ENCODE peak calls at places on chromosomes 4 and X, in nine cellular contexts. One of them, this sample, is unnamed.

GRCh38 chr4:15665738-15666365 is 10.7 kb upstream of the FBXL5 start:
- DNase-seq in NT2/D1: no peak
- DNase-seq in T-helper 1 cell: no peak
- DNase-seq in activated CD4-positive, alpha-beta T cell treated with anti-CD3 and anti-CD28 coated beads, Interleukin-2, amount 10 ng/mL, durations not matched to agents 7 days and 5 days: no peak
- DNase-seq in tibial artery: no peak
- DNase-seq in lower leg skin: no peak
- DNase-seq in EH: peak; percentile 37
- DNase-seq in stimulated activated naive CD4-positive, alpha-beta T cell: no peak
- DNase-seq in brain microvascular endothelial cell: no peak
- DNase-seq in this sample: no peak

GRCh38 chrX:139851730-139852129 is 81.1 kb downstream of the ATP11C start:
- DNase-seq in tibial artery: no peak
- DNase-seq in EH: peak; percentile 93
- DNase-seq in NT2/D1: no peak
- DNase-seq in T-helper 1 cell: no peak
- DNase-seq in activated CD4-positive, alpha-beta T cell treated with anti-CD3 and anti-CD28 coated beads, Interleukin-2, amount 10 ng/mL, durations not matched to agents 7 days and 5 days: no peak
- DNase-seq in stimulated activated naive CD4-positive, alpha-beta T cell: no peak
- DNase-seq in brain microvascular endothelial cell: peak; percentile 27
- DNase-seq in lower leg skin: no peak
- DNase-seq in this sample: no peak

GRCh38 chr4:166594326-166594946 is 639.9 kb downstream of the SPOCK3 start:
- DNase-seq in EH: peak; percentile 63
- DNase-seq in NT2/D1: peak; percentile 38
- DNase-seq in brain microvascular endothelial cell: peak; percentile 49
- DNase-seq in tibial artery: no peak
- DNase-seq in stimulated activated naive CD4-positive, alpha-beta T cell: no peak
- DNase-seq in T-helper 1 cell: no peak
- DNase-seq in lower leg skin: no peak
- DNase-seq in activated CD4-positive, alpha-beta T cell treated with anti-CD3 and anti-CD28 coated beads, Interleukin-2, amount 10 ng/mL, durations not matched to agents 7 days and 5 days: no peak
- DNase-seq in this sample: no peak

GRCh38 chr4:186936496-186937375 is 213.1 kb upstream of the FAT1 start:
- DNase-seq in stimulated activated naive CD4-positive, alpha-beta T cell: no peak
- DNase-seq in T-helper 1 cell: no peak
- DNase-seq in activated CD4-positive, alpha-beta T cell treated with anti-CD3 and anti-CD28 coated beads, Interleukin-2, amount 10 ng/mL, durations not matched to agents 7 days and 5 days: no peak
- DNase-seq in brain microvascular endothelial cell: peak; percentile 77
- DNase-seq in NT2/D1: no peak
- DNase-seq in lower leg skin: no peak
- DNase-seq in tibial artery: no peak
- DNase-seq in EH: peak; percentile 93
- DNase-seq in this sample: no peak

GRCh38 chrX:123215397-123216089 is 31.5 kb downstream of the GRIA3 start:
- DNase-seq in activated CD4-positive, alpha-beta T cell treated with anti-CD3 and anti-CD28 coated beads, Interleukin-2, amount 10 ng/mL, durations not matched to agents 7 days and 5 days: no peak
- DNase-seq in T-helper 1 cell: no peak
- DNase-seq in stimulated activated naive CD4-positive, alpha-beta T cell: no peak
- DNase-seq in brain microvascular endothelial cell: no peak
- DNase-seq in tibial artery: no peak
- DNase-seq in NT2/D1: no peak
- DNase-seq in lower leg skin: no peak
- DNase-seq in EH: peak; percentile 16
- DNase-seq in this sample: peak; percentile 32

GRCh38 chrX:150935466-150935865 is 37.0 kb upstream of the CD99L2 start:
- DNase-seq in T-helper 1 cell: no peak
- DNase-seq in stimulated activated naive CD4-positive, alpha-beta T cell: no peak
- DNase-seq in NT2/D1: no peak
- DNase-seq in brain microvascular endothelial cell: no peak
- DNase-seq in activated CD4-positive, alpha-beta T cell treated with anti-CD3 and anti-CD28 coated beads, Interleukin-2, amount 10 ng/mL, durations not matched to agents 7 days and 5 days: no peak
- DNase-seq in EH: peak; percentile 78
- DNase-seq in lower leg skin: no peak
- DNase-seq in tibial artery: no peak
- DNase-seq in this sample: no peak

GRCh38 chr4:55424791-55425190 is 29.0 kb downstream of the TMEM165 start:
- DNase-seq in stimulated activated naive CD4-positive, alpha-beta T cell: no peak
- DNase-seq in T-helper 1 cell: no peak
- DNase-seq in activated CD4-positive, alpha-beta T cell treated with anti-CD3 and anti-CD28 coated beads, Interleukin-2, amount 10 ng/mL, durations not matched to agents 7 days and 5 days: no peak
- DNase-seq in NT2/D1: no peak
- DNase-seq in lower leg skin: no peak
- DNase-seq in brain microvascular endothelial cell: no peak
- DNase-seq in tibial artery: no peak
- DNase-seq in EH: no peak
- DNase-seq in this sample: no peak

GRCh38 chr4:20418865-20419451 is 167.3 kb downstream of the SLIT2 start:
- DNase-seq in activated CD4-positive, alpha-beta T cell treated with anti-CD3 and anti-CD28 coated beads, Interleukin-2, amount 10 ng/mL, durations not matched to agents 7 days and 5 days: peak; percentile 33
- DNase-seq in T-helper 1 cell: no peak
- DNase-seq in NT2/D1: no peak
- DNase-seq in EH: peak; percentile 76
- DNase-seq in stimulated activated naive CD4-positive, alpha-beta T cell: peak; percentile 7
- DNase-seq in tibial artery: no peak
- DNase-seq in lower leg skin: no peak
- DNase-seq in brain microvascular endothelial cell: peak; percentile 36
- DNase-seq in this sample: no peak

GRCh38 chr4:157992038-157992706 is 180.7 kb downstream of the GASK1B start:
- DNase-seq in tibial artery: no peak
- DNase-seq in stimulated activated naive CD4-positive, alpha-beta T cell: peak; percentile 9
- DNase-seq in lower leg skin: peak; percentile 64
- DNase-seq in NT2/D1: peak; percentile 38
- DNase-seq in T-helper 1 cell: peak; percentile 8
- DNase-seq in activated CD4-positive, alpha-beta T cell treated with anti-CD3 and anti-CD28 coated beads, Interleukin-2, amount 10 ng/mL, durations not matched to agents 7 days and 5 days: peak; percentile 51
- DNase-seq in brain microvascular endothelial cell: peak; percentile 75
- DNase-seq in EH: peak; percentile 72
- DNase-seq in this sample: no peak

GRCh38 chr4:5839751-5840674 is 52.9 kb downstream of the CRMP1 start:
- DNase-seq in brain microvascular endothelial cell: no peak
- DNase-seq in EH: no peak
- DNase-seq in stimulated activated naive CD4-positive, alpha-beta T cell: no peak
- DNase-seq in activated CD4-positive, alpha-beta T cell treated with anti-CD3 and anti-CD28 coated beads, Interleukin-2, amount 10 ng/mL, durations not matched to agents 7 days and 5 days: no peak
- DNase-seq in T-helper 1 cell: no peak
- DNase-seq in tibial artery: no peak
- DNase-seq in NT2/D1: no peak
- DNase-seq in lower leg skin: no peak
- DNase-seq in this sample: peak; percentile 77

GRCh38 chr4:94806376-94806775 is 48.6 kb downstream of the BMPR1B start:
- DNase-seq in EH: no peak
- DNase-seq in tibial artery: no peak
- DNase-seq in T-helper 1 cell: no peak
- DNase-seq in activated CD4-positive, alpha-beta T cell treated with anti-CD3 and anti-CD28 coated beads, Interleukin-2, amount 10 ng/mL, durations not matched to agents 7 days and 5 days: no peak
- DNase-seq in brain microvascular endothelial cell: no peak
- DNase-seq in stimulated activated naive CD4-positive, alpha-beta T cell: no peak
- DNase-seq in NT2/D1: no peak
- DNase-seq in lower leg skin: no peak
- DNase-seq in this sample: no peak

GRCh38 chr4:24137963-24138601 is 248.2 kb upstream of the PPARGC1A start:
- DNase-seq in NT2/D1: no peak
- DNase-seq in activated CD4-positive, alpha-beta T cell treated with anti-CD3 and anti-CD28 coated beads, Interleukin-2, amount 10 ng/mL, durations not matched to agents 7 days and 5 days: no peak
- DNase-seq in lower leg skin: no peak
- DNase-seq in T-helper 1 cell: no peak
- DNase-seq in EH: no peak
- DNase-seq in tibial artery: no peak
- DNase-seq in brain microvascular endothelial cell: no peak
- DNase-seq in stimulated activated naive CD4-positive, alpha-beta T cell: no peak
- DNase-seq in this sample: no peak

GRCh38 chr4:186236126-186236525 is 8.8 kb downstream of the KLKB1 start:
- DNase-seq in NT2/D1: no peak
- DNase-seq in lower leg skin: no peak
- DNase-seq in stimulated activated naive CD4-positive, alpha-beta T cell: no peak
- DNase-seq in activated CD4-positive, alpha-beta T cell treated with anti-CD3 and anti-CD28 coated beads, Interleukin-2, amount 10 ng/mL, durations not matched to agents 7 days and 5 days: no peak
- DNase-seq in EH: no peak
- DNase-seq in brain microvascular endothelial cell: no peak
- DNase-seq in T-helper 1 cell: no peak
- DNase-seq in tibial artery: no peak
- DNase-seq in this sample: no peak

GRCh38 chr4:98151145-98151929 is 8.1 kb upstream of the STPG2 start:
- DNase-seq in lower leg skin: no peak
- DNase-seq in T-helper 1 cell: no peak
- DNase-seq in activated CD4-positive, alpha-beta T cell treated with anti-CD3 and anti-CD28 coated beads, Interleukin-2, amount 10 ng/mL, durations not matched to agents 7 days and 5 days: no peak
- DNase-seq in EH: no peak
- DNase-seq in NT2/D1: no peak
- DNase-seq in stimulated activated naive CD4-positive, alpha-beta T cell: no peak
- DNase-seq in brain microvascular endothelial cell: no peak
- DNase-seq in tibial artery: no peak
- DNase-seq in this sample: no peak

GRCh38 chr4:152729466-152729865 is 49.7 kb upstream of the TMEM154 start:
- DNase-seq in lower leg skin: no peak
- DNase-seq in NT2/D1: no peak
- DNase-seq in activated CD4-positive, alpha-beta T cell treated with anti-CD3 and anti-CD28 coated beads, Interleukin-2, amount 10 ng/mL, durations not matched to agents 7 days and 5 days: no peak
- DNase-seq in T-helper 1 cell: no peak
- DNase-seq in stimulated activated naive CD4-positive, alpha-beta T cell: no peak
- DNase-seq in tibial artery: no peak
- DNase-seq in EH: peak; percentile 68
- DNase-seq in brain microvascular endothelial cell: no peak
- DNase-seq in this sample: no peak

GRCh38 chr4:145177906-145178538 is 2.4 kb downstream of the OTUD4 start:
- DNase-seq in T-helper 1 cell: no peak
- DNase-seq in lower leg skin: no peak
- DNase-seq in brain microvascular endothelial cell: no peak
- DNase-seq in stimulated activated naive CD4-positive, alpha-beta T cell: no peak
- DNase-seq in EH: peak; percentile 27
- DNase-seq in tibial artery: no peak
- DNase-seq in activated CD4-positive, alpha-beta T cell treated with anti-CD3 and anti-CD28 coated beads, Interleukin-2, amount 10 ng/mL, durations not matched to agents 7 days and 5 days: no peak
- DNase-seq in NT2/D1: no peak
- DNase-seq in this sample: no peak

GRCh38 chrX:16145656-16146055 is 21.6 kb upstream of the MAGEB17 start:
- DNase-seq in EH: no peak
- DNase-seq in stimulated activated naive CD4-positive, alpha-beta T cell: no peak
- DNase-seq in NT2/D1: no peak
- DNase-seq in lower leg skin: no peak
- DNase-seq in tibial artery: no peak
- DNase-seq in T-helper 1 cell: no peak
- DNase-seq in activated CD4-positive, alpha-beta T cell treated with anti-CD3 and anti-CD28 coated beads, Interleukin-2, amount 10 ng/mL, durations not matched to agents 7 days and 5 days: no peak
- DNase-seq in brain microvascular endothelial cell: no peak
- DNase-seq in this sample: no peak

GRCh38 chr4:76429636-76430035 is 5.4 kb upstream of the SHROOM3 start:
- DNase-seq in lower leg skin: no peak
- DNase-seq in activated CD4-positive, alpha-beta T cell treated with anti-CD3 and anti-CD28 coated beads, Interleukin-2, amount 10 ng/mL, durations not matched to agents 7 days and 5 days: no peak
- DNase-seq in brain microvascular endothelial cell: no peak
- DNase-seq in tibial artery: no peak
- DNase-seq in NT2/D1: no peak
- DNase-seq in stimulated activated naive CD4-positive, alpha-beta T cell: no peak
- DNase-seq in T-helper 1 cell: no peak
- DNase-seq in EH: no peak
- DNase-seq in this sample: no peak

GRCh38 chr4:168886361-168886760 is 123.7 kb downstream of the CBR4 start:
- DNase-seq in activated CD4-positive, alpha-beta T cell treated with anti-CD3 and anti-CD28 coated beads, Interleukin-2, amount 10 ng/mL, durations not matched to agents 7 days and 5 days: no peak
- DNase-seq in EH: peak; percentile 92
- DNase-seq in tibial artery: no peak
- DNase-seq in lower leg skin: no peak
- DNase-seq in stimulated activated naive CD4-positive, alpha-beta T cell: no peak
- DNase-seq in NT2/D1: no peak
- DNase-seq in brain microvascular endothelial cell: peak; percentile 77
- DNase-seq in T-helper 1 cell: no peak
- DNase-seq in this sample: no peak

GRCh38 chrX:16487620-16488380 is 162.2 kb upstream of the S100G start:
- DNase-seq in activated CD4-positive, alpha-beta T cell treated with anti-CD3 and anti-CD28 coated beads, Interleukin-2, amount 10 ng/mL, durations not matched to agents 7 days and 5 days: no peak
- DNase-seq in tibial artery: no peak
- DNase-seq in lower leg skin: no peak
- DNase-seq in stimulated activated naive CD4-positive, alpha-beta T cell: no peak
- DNase-seq in EH: peak; percentile 55
- DNase-seq in NT2/D1: no peak
- DNase-seq in brain microvascular endothelial cell: peak; percentile 20
- DNase-seq in T-helper 1 cell: no peak
- DNase-seq in this sample: no peak

GRCh38 chr4:86627736-86628135 is 33.6 kb downstream of the PTPN13 start:
- DNase-seq in tibial artery: no peak
- DNase-seq in lower leg skin: no peak
- DNase-seq in T-helper 1 cell: no peak
- DNase-seq in activated CD4-positive, alpha-beta T cell treated with anti-CD3 and anti-CD28 coated beads, Interleukin-2, amount 10 ng/mL, durations not matched to agents 7 days and 5 days: no peak
- DNase-seq in brain microvascular endothelial cell: no peak
- DNase-seq in NT2/D1: no peak
- DNase-seq in EH: no peak
- DNase-seq in stimulated activated naive CD4-positive, alpha-beta T cell: no peak
- DNase-seq in this sample: no peak

GRCh38 chr4:55866973-55867574 is 13.6 kb downstream of the EXOC1 start:
- DNase-seq in NT2/D1: peak; percentile 22
- DNase-seq in EH: peak; percentile 70
- DNase-seq in brain microvascular endothelial cell: peak; percentile 34
- DNase-seq in tibial artery: no peak
- DNase-seq in lower leg skin: peak; percentile 28
- DNase-seq in activated CD4-positive, alpha-beta T cell treated with anti-CD3 and anti-CD28 coated beads, Interleukin-2, amount 10 ng/mL, durations not matched to agents 7 days and 5 days: peak; percentile 38
- DNase-seq in T-helper 1 cell: peak; percentile 31
- DNase-seq in stimulated activated naive CD4-positive, alpha-beta T cell: peak; percentile 54
- DNase-seq in this sample: no peak

GRCh38 chr4:155207534-155208257 is 740 bp upstream of the NPY2R start:
- DNase-seq in NT2/D1: peak; percentile 33
- DNase-seq in EH: no peak
- DNase-seq in activated CD4-positive, alpha-beta T cell treated with anti-CD3 and anti-CD28 coated beads, Interleukin-2, amount 10 ng/mL, durations not matched to agents 7 days and 5 days: no peak
- DNase-seq in stimulated activated naive CD4-positive, alpha-beta T cell: no peak
- DNase-seq in brain microvascular endothelial cell: no peak
- DNase-seq in tibial artery: no peak
- DNase-seq in lower leg skin: no peak
- DNase-seq in T-helper 1 cell: no peak
- DNase-seq in this sample: no peak

This sample was measured in left ventricle myocardium inferior.